ENCODE peak calls at places on chromosomes 2 and 18, in four cellular contexts. G, S, T and L are unnamed samples.

GRCh38 chr2:85215074-85216050 is 82.2 kb downstream of the TCF7L1 start:
- DNase-seq in T (peak; percentile 43), S (peak; percentile 79), G (peak; percentile 76), L (peak; percentile 94)

GRCh38 chr18:66638856-66639621 is 35.1 kb upstream of the CDH19 start:
- DNase-seq in G (no peak), S (no peak), T (no peak), L (no peak)

GRCh38 chr2:217636578-217637267 is 366.1 kb downstream of the TNS1 start:
- DNase-seq in G (no peak), T (no peak), S (no peak), L (no peak)

GRCh38 chr2:216424305-216424704 is 12.0 kb downstream of the SMARCAL1 start:
- DNase-seq in G (no peak), T (no peak), S (no peak), L (peak; percentile 41)

GRCh38 chr2:160209457-160209856 is 9.4 kb upstream of the ITGB6 start:
- DNase-seq in S (peak; percentile 98), G (peak; percentile 97), T (no peak), L (peak; percentile 96)

GRCh38 chr2:15758779-15759343 is 167.2 kb downstream of the DDX1 start:
- DNase-seq in G (no peak), T (no peak), S (no peak), L (no peak)

GRCh38 chr2:106124787-106125549 is 69.1 kb downstream of the UXS1 start:
- DNase-seq in S (no peak), G (peak; percentile 47), T (peak; percentile 3), L (no peak)

GRCh38 chr2:212154392-212154791 is 384.2 kb downstream of the ERBB4 start:
- DNase-seq in S (no peak), G (no peak), T (no peak), L (no peak)

GRCh38 chr2:10039658-10040410 is 3.5 kb upstream of the KLF11 start:
- DNase-seq in G (no peak), S (no peak), T (peak; percentile 82), L (peak; percentile 46)